ENCODE peak calls at places on chromosomes 5 and 9, in ten cellular contexts. A is gastrocnemius medialis; E is heart right ventricle; O is natural killer cell; V is T-helper 17 cell; R is left lung; Y is sciatic nerve; D is right cardiac atrium; B is activated B cell treated with CpG ODN at 0.5 μM for 24 hours; K is central memory CD8-positive, alpha-beta T cell. N is an unnamed sample.

GRCh38 chr9:8115570-8115969 is 316.0 kb upstream of the DMAC1 start:
- ATAC-seq in A (no peak), E (no peak), O (no peak), V (no peak), R (no peak), Y (no peak), D (no peak), B (no peak), K (no peak), N (peak; percentile 87)

GRCh38 chr5:50995285-50995942 is 329.0 kb downstream of the PARP8 start:
- ATAC-seq in A (no peak), E (no peak), O (no peak), V (no peak), R (no peak), Y (no peak), D (no peak), B (no peak), K (no peak), N (no peak)

GRCh38 chr9:91223000-91223399 is 138.7 kb downstream of the AUH start:
- ATAC-seq in A (no peak), E (no peak), O (no peak), V (no peak), R (no peak), Y (no peak), D (no peak), B (no peak), K (no peak), N (no peak)

GRCh38 chr9:20551835-20552234 is 70.5 kb downstream of the MLLT3 start:
- ATAC-seq in A (no peak), E (no peak), O (no peak), V (no peak), R (no peak), Y (no peak), D (no peak), B (no peak), K (no peak), N (no peak)

GRCh38 chr5:81268797-81269196 is 32.6 kb upstream of the ZCCHC9 start:
- ATAC-seq in A (no peak), E (no peak), O (no peak), V (no peak), R (peak; percentile 71), Y (no peak), D (no peak), B (no peak), K (no peak), N (no peak)

GRCh38 chr9:137520614-137521404 is 29.4 kb downstream of the PNPLA7 start:
- ATAC-seq in A (no peak), E (peak; percentile 46), O (no peak), V (no peak), R (no peak), Y (no peak), D (no peak), B (no peak), K (no peak), N (no peak)

GRCh38 chr9:33290994-33291397 is 680 bp downstream of the NFX1 start:
- ATAC-seq in A (no peak), E (no peak), O (no peak), V (no peak), R (no peak), Y (no peak), D (no peak), B (no peak), K (no peak), N (no peak)

GRCh38 chr5:36928947-36929346 is 52.4 kb downstream of the NIPBL start:
- ATAC-seq in A (no peak), E (no peak), O (peak; percentile 83), V (peak; percentile 36), R (no peak), Y (no peak), D (no peak), B (no peak), K (peak; percentile 58), N (no peak)

GRCh38 chr5:105501315-105501714 is 1938.7 kb upstream of the NUDT12 start:
- ATAC-seq in A (no peak), E (no peak), O (no peak), V (no peak), R (no peak), Y (no peak), D (no peak), B (no peak), K (no peak), N (no peak)

GRCh38 chr9:70954607-70955143 is 166.7 kb downstream of the TRPM3 start:
- ATAC-seq in A (no peak), E (no peak), O (no peak), V (no peak), R (no peak), Y (no peak), D (no peak), B (no peak), K (no peak), N (no peak)

GRCh38 chr5:32155211-32155610 is 18.9 kb downstream of the GOLPH3 start:
- ATAC-seq in A (no peak), E (no peak), O (no peak), V (no peak), R (no peak), Y (no peak), D (no peak), B (no peak), K (no peak), N (no peak)

GRCh38 chr5:10432059-10433008 is 9.3 kb upstream of the ROPN1L start:
- ATAC-seq in A (peak; percentile 87), E (peak; percentile 21), O (no peak), V (no peak), R (no peak), Y (no peak), D (no peak), B (no peak), K (no peak), N (no peak)

GRCh38 chr5:16983022-16983639 is 47.0 kb upstream of the MYO10 start:
- ATAC-seq in A (no peak), E (no peak), O (no peak), V (no peak), R (no peak), Y (peak; percentile 84), D (no peak), B (no peak), K (no peak), N (no peak)

GRCh38 chr5:158434749-158435148 is 575.8 kb upstream of the CLINT1 start:
- ATAC-seq in A (no peak), E (no peak), O (no peak), V (no peak), R (no peak), Y (no peak), D (no peak), B (no peak), K (no peak), N (peak; percentile 16)

GRCh38 chr5:32964246-32964645 is 253.1 kb downstream of the NPR3 start:
- ATAC-seq in A (no peak), E (no peak), O (no peak), V (no peak), R (no peak), Y (no peak), D (no peak), B (no peak), K (no peak), N (no peak)

GRCh38 chr5:1834721-1835425 is 33.7 kb downstream of the NDUFS6 start:
- ATAC-seq in A (no peak), E (no peak), O (no peak), V (no peak), R (no peak), Y (no peak), D (no peak), B (no peak), K (no peak), N (no peak)

GRCh38 chr5:174581483-174581882 is 142.9 kb upstream of the MSX2 start:
- ATAC-seq in A (no peak), E (no peak), O (no peak), V (no peak), R (peak; percentile 71), Y (no peak), D (no peak), B (no peak), K (no peak), N (no peak)

GRCh38 chr5:39700523-39700922 is 275.7 kb upstream of the DAB2 start:
- ATAC-seq in A (no peak), E (no peak), O (no peak), V (no peak), R (no peak), Y (no peak), D (no peak), B (no peak), K (no peak), N (peak; percentile 74)

GRCh38 chr5:171357843-171358242 is 29.8 kb upstream of the NPM1 start:
- ATAC-seq in A (no peak), E (no peak), O (no peak), V (no peak), R (no peak), Y (no peak), D (no peak), B (no peak), K (no peak), N (no peak)

GRCh38 chr5:172078027-172078426 is 71.6 kb upstream of the FBXW11 start:
- ATAC-seq in A (no peak), E (no peak), O (no peak), V (no peak), R (no peak), Y (peak; percentile 31), D (no peak), B (no peak), K (no peak), N (no peak)

GRCh38 chr5:97022898-97023297 is 87.0 kb downstream of the LNPEP start:
- ATAC-seq in A (no peak), E (no peak), O (peak; percentile 66), V (no peak), R (no peak), Y (no peak), D (no peak), B (peak; percentile 52), K (no peak), N (no peak)

GRCh38 chr9:137691648-137692357 is 73.0 kb downstream of the EHMT1 start:
- ATAC-seq in A (no peak), E (peak; percentile 65), O (no peak), V (no peak), R (peak; percentile 84), Y (no peak), D (peak; percentile 57), B (peak; percentile 81), K (no peak), N (peak; percentile 81)

GRCh38 chr5:64074533-64074932 is 91.1 kb upstream of the RNF180 start:
- ATAC-seq in A (no peak), E (no peak), O (no peak), V (no peak), R (peak; percentile 42), Y (no peak), D (no peak), B (no peak), K (no peak), N (no peak)

GRCh38 chr5:170892201-170892600 is 30.4 kb downstream of the RANBP17 start:
- ATAC-seq in A (no peak), E (no peak), O (no peak), V (no peak), R (no peak), Y (no peak), D (no peak), B (no peak), K (no peak), N (no peak)

GRCh38 chr5:19193631-19194030 is 794.4 kb downstream of the CDH18 start:
- ATAC-seq in A (no peak), E (no peak), O (no peak), V (no peak), R (no peak), Y (no peak), D (no peak), B (no peak), K (no peak), N (no peak)

GRCh38 chr9:97425336-97425991 is 13.6 kb downstream of the TDRD7 start:
- ATAC-seq in A (no peak), E (no peak), O (no peak), V (no peak), R (peak; percentile 69), Y (no peak), D (no peak), B (no peak), K (no peak), N (no peak)

GRCh38 chr9:20770947-20771346 is 86.9 kb downstream of the FOCAD start:
- ATAC-seq in A (no peak), E (no peak), O (no peak), V (no peak), R (no peak), Y (no peak), D (no peak), B (no peak), K (no peak), N (no peak)

GRCh38 chr9:20321683-20322082 is 300.6 kb downstream of the MLLT3 start:
- ATAC-seq in A (no peak), E (no peak), O (peak; percentile 64), V (peak; percentile 95), R (no peak), Y (no peak), D (no peak), B (no peak), K (peak; percentile 71), N (no peak)

N was measured in stimulated activated memory B cell treated with anti-CD40 and anti-IgM and Interleukin-4, amounts not matched to agents 10 μg/mL and 1 μg/mL and 100 μg/mL, for 72 hours.